ENCODE peak calls at places on chromosomes 4 and X, in four cellular contexts. One of them, this sample, is unnamed. For H3K79me2, the result is how much of the 10 kb centered on the place peaks cover.

GRCh38 chrX:43559643-43560042 is 96.5 kb upstream of the MAOA start:
- DNase-seq in trophoblast cell: peak
- DNase-seq in H1: peak
- DNase-seq in H9: peak
- DNase-seq in this sample: peak

GRCh38 chr4:108738307-108738706 is 24.5 kb downstream of the ETNPPL start:
- DNase-seq in trophoblast cell: no peak
- DNase-seq in H9: no peak
- DNase-seq in H1: no peak
- DNase-seq in this sample: no peak

GRCh38 chr4:53098681-53099121 is 236.6 kb downstream of the RASL11B start:
- DNase-seq in H9: no peak
- DNase-seq in H1: no peak
- DNase-seq in trophoblast cell: no peak
- DNase-seq in this sample: no peak

GRCh38 chr4:76485450-76485849 is 50.4 kb downstream of the SHROOM3 start:
- DNase-seq in H1: no peak
- DNase-seq in H9: peak
- DNase-seq in trophoblast cell: peak
- DNase-seq in this sample: peak

GRCh38 chrX:83510466-83511181 is 2.5 kb downstream of the POU3F4 start:
- DNase-seq in H9: peak
- DNase-seq in trophoblast cell: no peak
- DNase-seq in H1: peak
- DNase-seq in this sample: peak

GRCh38 chr4:10088135-10089010 is 28.2 kb downstream of the WDR1 start:
- DNase-seq in H9: no peak
- DNase-seq in H1: no peak
- DNase-seq in trophoblast cell: no peak
- DNase-seq in this sample: no peak

GRCh38 chr4:19187709-19188108 is 1064.0 kb upstream of the SLIT2 start:
- DNase-seq in H9: no peak
- DNase-seq in trophoblast cell: no peak
- DNase-seq in H1: no peak
- DNase-seq in this sample: no peak

GRCh38 chrX:149982310-149982709 is 44.0 kb upstream of the EOLA2 start:
- DNase-seq in H1: no peak
- DNase-seq in trophoblast cell: no peak
- DNase-seq in H9: no peak
- DNase-seq in this sample: peak

GRCh38 chr4:184039963-184040383 is 134.9 kb downstream of the STOX2 start:
- DNase-seq in H1: peak
- DNase-seq in trophoblast cell: peak
- DNase-seq in H9: no peak
- DNase-seq in this sample: peak

GRCh38 chr4:89539374-89539773 is 231.8 kb upstream of the GPRIN3 start:
- DNase-seq in H9: no peak
- DNase-seq in trophoblast cell: no peak
- DNase-seq in H1: no peak
- DNase-seq in this sample: peak

GRCh38 chr4:38058186-38058585 is 98.0 kb downstream of the PTTG2 start:
- DNase-seq in H1: no peak
- DNase-seq in H9: no peak
- DNase-seq in trophoblast cell: no peak
- DNase-seq in this sample: no peak

GRCh38 chr4:105965183-105965800 is 70.0 kb downstream of the NPNT start:
- DNase-seq in trophoblast cell: no peak
- DNase-seq in H9: no peak
- DNase-seq in H1: no peak
- DNase-seq in this sample: no peak
- H3K79me2 ChIP-seq in trophoblast cell: under half
- H3K79me2 ChIP-seq in H9: under half
- H3K79me2 ChIP-seq in H1: under half
- H3K79me2 ChIP-seq in this sample: under half

GRCh38 chrX:48997865-48998264 is 4.2 kb downstream of the GRIPAP1 start:
- DNase-seq in trophoblast cell: no peak
- DNase-seq in H9: no peak
- DNase-seq in H1: no peak
- DNase-seq in this sample: no peak

GRCh38 chrX:48997455-48997854 is 4.6 kb downstream of the GRIPAP1 start:
- DNase-seq in trophoblast cell: no peak
- DNase-seq in H1: no peak
- DNase-seq in H9: no peak
- DNase-seq in this sample: no peak

GRCh38 chrX:48996969-48997368 is 5.1 kb downstream of the GRIPAP1 start:
- DNase-seq in trophoblast cell: no peak
- DNase-seq in H1: peak
- DNase-seq in H9: peak
- DNase-seq in this sample: peak

GRCh38 chrX:48999030-48999429 is 3.0 kb downstream of the GRIPAP1 start:
- DNase-seq in H1: no peak
- DNase-seq in H9: no peak
- DNase-seq in trophoblast cell: no peak
- DNase-seq in this sample: no peak

DNA sequence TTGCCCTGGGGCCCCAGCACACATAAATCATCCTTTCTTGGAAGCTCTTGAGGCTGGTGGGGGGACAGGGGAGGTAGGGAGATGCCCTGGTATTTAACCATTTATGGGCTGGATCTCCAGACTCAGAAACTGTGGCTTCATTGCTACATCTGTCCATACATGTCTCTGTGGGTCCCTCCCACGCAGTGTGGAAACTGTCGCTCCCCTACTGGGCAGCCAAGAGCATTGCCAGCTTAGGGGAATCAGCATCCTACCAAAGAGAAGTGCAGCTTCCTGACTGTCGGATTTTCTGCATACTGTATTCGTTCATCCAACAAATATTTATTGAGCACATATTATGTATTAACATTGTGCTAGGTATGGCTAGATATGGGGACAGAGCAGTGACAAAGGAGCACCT is 3.7 kb downstream of the GRIPAP1 start:
- DNase-seq in H9: no peak
- DNase-seq in trophoblast cell: no peak
- DNase-seq in H1: no peak
- DNase-seq in this sample: no peak
- H3K23ac ChIP-seq in H9: no peak
- H3K23ac ChIP-seq in trophoblast cell: no peak
- H3K23ac ChIP-seq in H1: no peak
- H3K23ac ChIP-seq in this sample: no peak

GRCh38 chr4:155674669-155675071 is 8.0 kb downstream of the GUCY1A1 start:
- DNase-seq in H9: no peak
- DNase-seq in trophoblast cell: peak
- DNase-seq in H1: no peak
- DNase-seq in this sample: no peak

GRCh38 chr4:155676430-155676825 is 9.8 kb downstream of the GUCY1A1 start:
- DNase-seq in H1: no peak
- DNase-seq in trophoblast cell: no peak
- DNase-seq in H9: no peak
- DNase-seq in this sample: peak

GRCh38 chr4:155673453-155673979 is 6.9 kb downstream of the GUCY1A1 start:
- DNase-seq in trophoblast cell: no peak
- DNase-seq in H9: no peak
- DNase-seq in H1: no peak
- DNase-seq in this sample: no peak

GRCh38 chr4:155678011-155678410 is 11.4 kb downstream of the GUCY1A1 start:
- DNase-seq in trophoblast cell: no peak
- DNase-seq in H1: no peak
- DNase-seq in H9: no peak
- DNase-seq in this sample: no peak

DNA sequence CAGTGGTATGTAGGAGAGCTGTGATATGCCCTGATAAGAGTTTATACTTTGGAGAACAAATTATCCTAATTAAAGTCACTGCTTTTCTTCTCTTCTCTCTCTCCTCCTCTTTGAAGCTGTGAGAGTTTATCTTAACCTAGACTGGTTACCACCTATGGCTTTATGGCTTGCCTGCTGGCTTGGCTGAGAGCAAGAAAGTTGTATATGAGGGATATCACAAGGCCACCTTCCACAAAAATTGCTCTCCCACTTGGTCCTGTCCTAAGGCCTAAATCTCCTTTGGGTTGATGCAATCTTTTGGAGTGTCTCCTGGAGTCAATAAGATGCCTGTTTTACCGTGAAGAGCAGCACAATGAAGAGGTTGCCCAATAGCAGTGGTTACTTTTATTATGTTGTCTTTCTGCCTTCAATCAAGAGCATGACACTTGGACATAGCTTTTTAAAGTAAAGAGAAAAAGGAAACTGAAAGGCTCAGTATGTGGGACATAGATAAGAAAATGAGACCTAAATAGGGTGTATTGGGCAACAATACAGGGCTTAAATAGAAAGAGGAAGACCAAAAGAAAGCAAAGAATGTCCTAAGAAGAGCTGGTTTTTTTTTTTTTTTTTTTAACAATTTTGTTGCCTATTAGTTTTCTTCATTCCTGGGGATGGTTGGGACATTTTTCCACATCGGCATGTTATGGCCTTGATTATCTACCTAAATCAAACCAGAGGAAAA is 9.2 kb downstream of the GUCY1A1 start:
- DNase-seq in H1: no peak
- DNase-seq in H9: no peak
- DNase-seq in trophoblast cell: peak
- DNase-seq in this sample: peak
- H3K79me2 ChIP-seq in H1: under half
- H3K79me2 ChIP-seq in H9: under half
- H3K79me2 ChIP-seq in trophoblast cell: under half
- H3K79me2 ChIP-seq in this sample: under half

DNA sequence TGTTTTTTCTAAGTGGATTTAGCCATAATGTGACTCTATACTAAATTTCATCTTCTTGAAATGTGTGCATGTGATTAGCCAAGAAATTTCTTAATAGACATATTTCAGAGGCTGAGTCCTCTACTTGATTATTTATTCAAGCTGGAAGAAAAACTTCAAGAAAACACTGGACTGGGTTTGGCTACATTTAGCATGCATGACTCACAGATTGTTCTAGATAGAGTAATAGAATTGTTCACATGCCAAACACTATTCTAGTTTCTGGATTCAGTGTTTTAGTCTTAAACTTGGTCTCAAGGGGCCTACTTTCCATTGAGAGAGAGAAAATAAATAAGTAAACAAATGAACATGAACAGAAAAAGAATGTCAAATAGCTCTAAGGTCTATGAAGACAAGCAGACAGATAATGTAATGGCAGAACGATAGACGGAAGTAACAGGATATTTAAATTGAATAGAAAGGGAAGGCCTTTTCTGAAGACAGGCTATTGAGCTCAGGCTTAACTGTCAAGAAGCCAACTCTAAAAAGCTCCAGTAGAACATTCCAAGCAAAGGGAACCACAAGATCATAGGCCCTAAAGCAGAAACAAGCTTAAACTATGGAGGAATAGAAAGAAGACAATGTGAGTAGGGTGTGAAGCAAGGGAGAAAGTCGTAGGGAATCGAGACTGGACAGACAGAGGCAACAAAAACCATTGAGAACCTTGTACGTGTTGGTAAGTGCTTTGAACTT is 104.6 kb downstream of the TMEM144 start:
- DNase-seq in H1: no peak
- DNase-seq in H9: no peak
- DNase-seq in trophoblast cell: peak
- DNase-seq in this sample: no peak
- H3K23ac ChIP-seq in H1: no peak
- H3K23ac ChIP-seq in H9: no peak
- H3K23ac ChIP-seq in trophoblast cell: no peak
- H3K23ac ChIP-seq in this sample: no peak

GRCh38 chr4:151251922-151252321 is 25.0 kb upstream of the PRSS48 start:
- DNase-seq in H1: no peak
- DNase-seq in trophoblast cell: no peak
- DNase-seq in H9: no peak
- DNase-seq in this sample: no peak
- H3K79me2 ChIP-seq in H1: under half
- H3K79me2 ChIP-seq in trophoblast cell: under half
- H3K79me2 ChIP-seq in H9: under half
- H3K79me2 ChIP-seq in this sample: under half

DNA sequence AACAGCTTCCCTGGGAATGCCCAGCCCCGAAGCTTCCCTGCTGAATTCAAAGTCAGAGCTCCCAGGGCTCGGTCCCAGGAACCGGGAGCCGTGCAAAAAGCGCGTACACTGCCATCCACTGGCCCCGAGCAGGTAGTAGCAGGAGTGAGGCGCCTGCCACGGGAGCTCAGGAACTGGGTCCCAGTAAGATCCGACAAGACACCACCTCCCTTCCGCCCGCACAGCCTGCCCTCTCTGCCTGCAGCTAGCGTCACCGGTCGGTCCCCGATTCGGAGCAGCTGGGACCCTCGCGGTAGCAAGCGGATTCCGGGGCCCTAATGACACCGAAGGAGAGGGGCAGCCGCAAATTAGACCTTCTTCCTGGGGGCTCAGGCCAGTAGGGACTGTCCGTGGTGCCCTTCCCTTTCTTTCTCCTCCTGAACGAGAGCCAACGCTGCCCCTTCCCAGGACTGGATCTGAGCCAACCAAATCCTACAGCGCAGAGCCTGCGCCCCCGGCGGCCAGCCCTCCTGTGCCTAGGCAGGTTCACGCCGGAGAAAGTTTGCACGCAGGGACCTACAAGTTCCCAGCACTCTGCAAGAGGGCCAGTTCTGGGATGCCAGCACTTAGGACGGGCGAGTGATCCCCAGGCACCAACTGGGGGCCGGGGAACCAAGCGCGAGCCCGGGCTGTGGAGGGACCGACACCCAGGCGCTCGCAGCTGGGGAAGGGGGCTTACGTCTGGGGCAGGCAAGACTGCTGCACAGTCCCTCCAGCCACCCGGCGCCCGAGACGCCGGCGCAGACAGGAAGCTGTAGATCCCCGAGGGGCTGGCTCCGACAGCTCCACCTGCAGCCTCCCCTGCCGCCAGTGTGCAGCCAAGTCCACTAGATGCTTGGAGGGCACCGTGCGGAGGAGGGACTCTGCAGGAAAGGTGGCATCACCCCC is 949 bp downstream of the CORIN start:
- DNase-seq in H9: peak
- DNase-seq in trophoblast cell: peak
- DNase-seq in H1: peak
- DNase-seq in this sample: peak
- H3K23ac ChIP-seq in H9: no peak
- H3K23ac ChIP-seq in trophoblast cell: no peak
- H3K23ac ChIP-seq in H1: no peak
- H3K23ac ChIP-seq in this sample: no peak

DNA sequence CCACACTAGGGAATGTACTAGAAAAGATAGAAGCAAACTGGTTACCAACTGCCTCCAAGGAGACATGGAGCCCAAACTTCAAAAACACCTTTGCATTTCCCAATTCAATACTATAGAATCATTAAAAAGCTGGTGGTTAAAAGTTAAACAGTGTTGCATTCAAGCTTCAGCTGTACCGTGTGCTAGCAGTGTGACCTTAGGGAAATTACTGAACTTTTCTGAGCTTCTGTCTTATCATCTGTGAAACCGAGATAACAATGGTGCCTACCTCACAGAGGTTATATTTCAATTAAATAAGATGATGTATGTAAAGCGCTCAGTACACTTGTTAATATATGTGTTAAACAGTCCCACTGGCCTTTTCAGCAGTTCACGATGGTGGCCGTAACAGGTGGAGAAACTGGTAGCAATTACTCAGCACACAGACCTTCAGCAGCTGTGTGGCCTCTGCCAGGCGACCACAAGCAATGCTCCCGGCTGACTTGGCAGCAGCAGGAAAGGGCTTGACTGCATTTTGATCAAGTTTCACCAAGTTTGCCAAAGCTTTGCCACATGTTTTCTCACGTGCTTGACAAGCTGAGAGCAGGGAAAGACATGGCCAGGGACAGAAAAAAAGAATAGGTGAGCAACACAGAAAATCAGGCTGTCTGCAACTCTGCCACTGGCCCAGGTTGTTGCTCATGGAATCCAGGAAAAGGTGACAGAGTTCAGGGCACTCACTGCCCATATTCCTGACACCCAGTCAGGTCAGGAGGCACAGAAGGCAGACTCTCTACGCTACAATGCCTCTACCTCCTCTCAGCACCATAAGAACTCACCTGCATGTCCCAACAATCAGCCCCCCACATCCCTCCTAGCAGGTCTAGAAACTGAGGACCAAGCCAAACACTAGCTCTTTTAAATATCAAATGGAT is 72.1 kb downstream of the PARM1 start:
- DNase-seq in H9: no peak
- DNase-seq in trophoblast cell: no peak
- DNase-seq in H1: no peak
- DNase-seq in this sample: no peak
- H3K79me2 ChIP-seq in H9: under half
- H3K79me2 ChIP-seq in trophoblast cell: under half
- H3K79me2 ChIP-seq in H1: under half
- H3K79me2 ChIP-seq in this sample: under half

This sample was measured in mesendoderm.